ENCODE peak calls at places on chromosome 17, in nine cellular contexts. I is esophagus squamous epithelium, J is A549, S is kidney, Y is ovary, F is BJ, X is sigmoid colon, K is AG04450, H is endothelial cell. W is an unnamed sample.

GRCh38 chr17:12983986-12984932 is 33.6 kb downstream of the ELAC2 start:
- DNase-seq in I (no peak), J (no peak), S (no peak), Y (peak), F (peak), X (peak), K (peak), H (no peak), W (no peak)

GRCh38 chr17:39605492-39606433 is 2.0 kb downstream of the NEUROD2 start:
- DNase-seq in I (no peak), J (peak), S (no peak), Y (no peak), F (no peak), X (no peak), K (no peak), H (no peak), W (no peak)

GRCh38 chr17:42686520-42687137 is 4.3 kb downstream of the CNTNAP1 start:
- DNase-seq in I (no peak), J (no peak), S (peak), Y (no peak), F (no peak), X (no peak), K (no peak), H (no peak), W (no peak)

GRCh38 chr17:9138161-9138717 is 116.9 kb downstream of the NTN1 start:
- DNase-seq in I (no peak), J (no peak), S (peak), Y (no peak), F (no peak), X (no peak), K (no peak), H (no peak), W (no peak)

GRCh38 chr17:15392326-15392739 is 50.9 kb upstream of the TEKT3 start:
- DNase-seq in I (no peak), J (peak), S (no peak), Y (no peak), F (peak), X (no peak), K (peak), H (no peak), W (no peak)

GRCh38 chr17:12712415-12712814 is 46.7 kb downstream of the MYOCD start:
- DNase-seq in I (no peak), J (no peak), S (no peak), Y (no peak), F (no peak), X (no peak), K (no peak), H (no peak), W (no peak)

GRCh38 chr17:64950871-64951270 is 31.6 kb upstream of the LRRC37A3 start:
- DNase-seq in I (no peak), J (no peak), S (no peak), Y (no peak), F (no peak), X (no peak), K (no peak), H (no peak), W (no peak)

GRCh38 chr17:77882481-77883212 is 75.9 kb upstream of the TNRC6C start:
- DNase-seq in I (no peak), J (peak), S (peak), Y (no peak), F (no peak), X (peak), K (no peak), H (no peak), W (no peak)

GRCh38 chr17:78933025-78933958 is 8.1 kb upstream of the TIMP2 start:
- DNase-seq in I (no peak), J (peak), S (peak), Y (peak), F (peak), X (peak), K (peak), H (no peak), W (no peak)

GRCh38 chr17:78206298-78206697 is 7.8 kb upstream of the BIRC5 start:
- DNase-seq in I (no peak), J (no peak), S (no peak), Y (no peak), F (no peak), X (no peak), K (no peak), H (no peak), W (no peak)

GRCh38 chr17:47230864-47231263 is 21.7 kb downstream of the MYL4 start:
- DNase-seq in I (no peak), J (no peak), S (peak), Y (no peak), F (no peak), X (no peak), K (no peak), H (no peak), W (no peak)

GRCh38 chr17:80720624-80721577 is 176.3 kb downstream of the RPTOR start:
- DNase-seq in I (no peak), J (peak), S (peak), Y (peak), F (no peak), X (no peak), K (no peak), H (peak), W (no peak)

GRCh38 chr17:46818319-46818928 is at the start of gene WNT3:
- DNase-seq in I (no peak), J (no peak), S (no peak), Y (no peak), F (no peak), X (no peak), K (no peak), H (peak), W (no peak)

GRCh38 chr17:78351449-78352006 is 8.3 kb downstream of the SOCS3 start:
- DNase-seq in I (no peak), J (peak), S (peak), Y (peak), F (peak), X (peak), K (peak), H (no peak), W (no peak)

GRCh38 chr17:50423553-50424159 is 2.4 kb upstream of the ACSF2 start:
- DNase-seq in I (no peak), J (peak), S (no peak), Y (peak), F (peak), X (peak), K (peak), H (no peak), W (no peak)

GRCh38 chr17:82615084-82616020 is 32.9 kb downstream of the WDR45B start:
- DNase-seq in I (no peak), J (peak), S (peak), Y (peak), F (no peak), X (no peak), K (no peak), H (no peak), W (no peak)

GRCh38 chr17:76504117-76504516 is 2.9 kb upstream of the RHBDF2 start:
- DNase-seq in I (no peak), J (no peak), S (no peak), Y (no peak), F (no peak), X (no peak), K (no peak), H (no peak), W (no peak)
- TF ChIP-seq CTCF in I (no peak), J (no peak), S (no peak), Y (no peak), F (peak), X (no peak), K (peak), H (no peak), W (peak)

GRCh38 chr17:75130632-75131277 is 787 bp downstream of the NT5C start:
- DNase-seq in I (no peak), J (peak), S (peak), Y (peak), F (no peak), X (peak), K (no peak), H (peak), W (no peak)
- TF ChIP-seq CTCF in I (peak), J (peak), S (peak), Y (no peak), F (peak), X (peak), K (peak), H (no peak), W (peak)

GRCh38 chr17:5747964-5748363 is 163.7 kb upstream of the NLRP1 start:
- DNase-seq in I (no peak), J (no peak), S (no peak), Y (no peak), F (no peak), X (no peak), K (no peak), H (no peak), W (no peak)

GRCh38 chr17:5745091-5745820 is 160.9 kb upstream of the NLRP1 start:
- DNase-seq in I (no peak), J (no peak), S (no peak), Y (no peak), F (no peak), X (no peak), K (no peak), H (no peak), W (no peak)

GRCh38 chr17:5741810-5742209 is 157.5 kb upstream of the NLRP1 start:
- DNase-seq in I (no peak), J (no peak), S (no peak), Y (no peak), F (no peak), X (no peak), K (no peak), H (no peak), W (no peak)

GRCh38 chr17:5747276-5747675 is 163.0 kb upstream of the NLRP1 start:
- DNase-seq in I (no peak), J (no peak), S (no peak), Y (no peak), F (no peak), X (no peak), K (no peak), H (no peak), W (no peak)
- TF ChIP-seq CTCF in I (no peak), J (no peak), S (no peak), Y (no peak), F (peak), X (no peak), K (peak), H (no peak), W (peak)

GRCh38 chr17:4881761-4882555 is 17.4 kb upstream of the C17orf107 start:
- DNase-seq in I (no peak), J (peak), S (no peak), Y (peak), F (no peak), X (no peak), K (no peak), H (peak), W (no peak)
- TF ChIP-seq CTCF in I (peak), J (peak), S (peak), Y (peak), F (peak), X (peak), K (peak), H (peak), W (peak)

GRCh38 chr17:7807206-7807605 is 26.8 kb upstream of the KDM6B start:
- DNase-seq in I (no peak), J (no peak), S (peak), Y (no peak), F (no peak), X (peak), K (no peak), H (no peak), W (peak)
- TF ChIP-seq CTCF in I (no peak), J (no peak), S (no peak), Y (no peak), F (no peak), X (no peak), K (no peak), H (no peak), W (no peak)

DNA sequence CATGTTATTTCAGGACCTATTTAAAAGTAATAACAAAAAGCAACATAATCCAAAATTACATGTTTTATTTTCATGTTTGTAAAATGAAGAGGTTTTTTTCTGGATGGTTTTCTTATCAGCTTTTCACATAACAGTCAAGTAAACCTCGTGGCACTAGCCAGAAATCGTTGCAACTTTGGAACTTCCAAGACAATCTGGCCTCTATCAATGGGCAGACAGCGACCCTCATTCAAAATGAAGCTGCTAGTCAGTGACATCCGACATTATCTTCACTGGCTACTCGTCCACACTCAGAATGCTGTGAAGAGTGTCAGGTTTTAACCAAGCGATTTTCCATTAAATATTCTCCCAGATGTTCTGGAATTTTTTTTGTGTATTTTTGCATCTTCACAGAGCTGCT is 22.7 kb downstream of the ZNF652 start:
- DNase-seq in I (no peak), J (no peak), S (no peak), Y (no peak), F (no peak), X (no peak), K (no peak), H (no peak), W (no peak)
- TF ChIP-seq CTCF in I (no peak), J (no peak), S (no peak), Y (no peak), F (no peak), X (no peak), K (no peak), H (no peak), W (no peak)

DNA sequence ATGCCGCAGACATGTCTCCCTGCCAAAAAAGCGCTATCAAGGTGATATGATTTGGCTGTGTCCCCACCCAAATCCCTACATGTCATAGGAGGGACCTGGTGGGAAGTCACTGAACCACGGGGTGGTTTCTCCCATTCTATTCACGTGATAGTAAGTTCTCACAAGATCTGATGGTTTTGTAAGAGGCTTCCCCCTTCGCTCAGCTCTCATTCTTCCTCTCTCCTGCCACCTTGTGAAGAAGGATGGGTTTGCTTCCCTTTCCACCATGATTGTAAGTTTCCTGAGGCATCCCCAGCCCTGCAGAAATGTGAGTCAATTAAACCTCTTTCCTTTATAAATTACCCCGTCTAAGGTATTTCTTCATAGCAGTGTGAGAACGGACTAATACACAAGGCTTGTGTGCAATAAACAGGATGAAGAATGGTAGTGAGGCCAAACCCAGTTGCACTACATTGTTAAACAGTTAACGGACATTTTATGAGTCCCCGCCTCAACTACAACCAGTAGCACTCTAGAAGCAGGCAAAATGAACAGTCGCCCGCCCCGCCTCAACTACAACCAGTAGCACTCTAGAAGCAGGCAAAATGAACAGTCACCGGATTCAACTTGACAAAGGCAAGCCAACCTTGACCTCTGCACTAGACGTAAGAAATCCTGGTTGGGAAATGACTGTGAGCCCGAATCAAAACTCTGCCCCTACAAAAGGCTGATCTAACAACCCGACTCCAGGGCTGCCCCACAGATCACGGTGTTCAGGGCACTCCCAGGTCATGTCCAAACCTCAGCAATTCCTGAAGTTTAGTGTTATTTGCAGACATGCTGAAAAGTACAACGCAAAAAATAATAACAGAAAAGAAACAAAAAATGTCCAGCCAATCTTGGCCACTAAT is 26.3 kb downstream of the VPS53 start:
- DNase-seq in I (no peak), J (peak), S (no peak), Y (no peak), F (no peak), X (no peak), K (no peak), H (peak), W (no peak)
- TF ChIP-seq CTCF in I (no peak), J (peak), S (no peak), Y (no peak), F (peak), X (peak), K (peak), H (peak), W (peak)